ENCODE peak calls at places on chromosomes 5 and 9, in ten cellular contexts. V is K562; E is amygdala; J is effector memory CD8-positive, alpha-beta T cell; R is MCF 10A; Z is occipital lobe; M is psoas muscle; Q is foreskin fibroblast; C is EL; N is activated T-helper 1 cell treated with anti-CD3 and anti-CD28 coated beads, Interleukin-12 subunit alpha, Interleukin-12 subunit beta, Interleukin-2, Interleukin-4 antibody, amounts not matched to agents 30 ng/mL and 10 ng/mL and 1 ng/mL, durations not matched to agents 14 hours and 24 hours and 36 hours. U is an unnamed sample.

GRCh38 chr5:177362871-177363507 is 5.3 kb downstream of the RGS14 start:
- DNase-seq in V (peak), E (no peak), J (peak), R (peak), Z (no peak), M (peak), Q (peak), C (peak), N (peak), U (peak)

GRCh38 chr9:127548352-127548878 is 63.7 kb upstream of the STXBP1 start:
- DNase-seq in V (no peak), E (no peak), J (no peak), R (no peak), Z (no peak), M (no peak), Q (no peak), C (no peak), N (no peak), U (no peak)

GRCh38 chr5:170315154-170315553 is 17.6 kb upstream of the LCP2 start:
- DNase-seq in V (peak), E (peak), J (no peak), R (no peak), Z (peak), M (peak), Q (no peak), C (no peak), N (no peak), U (no peak)

GRCh38 chr5:39850291-39850690 is 425.5 kb upstream of the DAB2 start:
- DNase-seq in V (no peak), E (no peak), J (no peak), R (no peak), Z (no peak), M (no peak), Q (no peak), C (no peak), N (no peak), U (no peak)

GRCh38 chr9:115650768-115651167 is 502.8 kb upstream of the PAPPA start:
- DNase-seq in V (no peak), E (no peak), J (no peak), R (no peak), Z (no peak), M (no peak), Q (peak), C (peak), N (no peak), U (no peak)

GRCh38 chr9:38003946-38004808 is 64.8 kb downstream of the SHB start:
- DNase-seq in V (no peak), E (no peak), J (no peak), R (no peak), Z (no peak), M (no peak), Q (no peak), C (no peak), N (no peak), U (no peak)

GRCh38 chr5:19988447-19988846 is 447 bp upstream of the CDH18 start:
- DNase-seq in V (no peak), E (no peak), J (no peak), R (no peak), Z (no peak), M (no peak), Q (no peak), C (peak), N (no peak), U (no peak)

GRCh38 chr5:126301056-126301455 is 122.2 kb upstream of the GRAMD2B start:
- DNase-seq in V (no peak), E (no peak), J (no peak), R (no peak), Z (no peak), M (no peak), Q (no peak), C (no peak), N (no peak), U (no peak)

GRCh38 chr9:129225201-129225778 is 47.2 kb upstream of the IER5L start:
- DNase-seq in V (no peak), E (no peak), J (no peak), R (no peak), Z (no peak), M (peak), Q (no peak), C (no peak), N (no peak), U (no peak)

GRCh38 chr5:172769598-172770373 is 1.2 kb downstream of the DUSP1 start:
- DNase-seq in V (no peak), E (no peak), J (peak), R (peak), Z (no peak), M (peak), Q (no peak), C (peak), N (no peak), U (peak)

GRCh38 chr9:16337322-16338029 is 533.0 kb downstream of the BNC2 start:
- DNase-seq in V (no peak), E (no peak), J (no peak), R (peak), Z (no peak), M (no peak), Q (peak), C (peak), N (no peak), U (no peak)

GRCh38 chr9:108956627-108957026 is 22.4 kb downstream of the ABITRAM start:
- DNase-seq in V (no peak), E (no peak), J (no peak), R (no peak), Z (no peak), M (no peak), Q (no peak), C (no peak), N (no peak), U (no peak)

GRCh38 chr9:121271368-121272351 is 3.7 kb downstream of the GSN start:
- DNase-seq in V (no peak), E (no peak), J (no peak), R (no peak), Z (no peak), M (peak), Q (peak), C (peak), N (no peak), U (no peak)

GRCh38 chr9:114735732-114736131 is 53.7 kb upstream of the TEX48 start:
- DNase-seq in V (no peak), E (no peak), J (no peak), R (peak), Z (no peak), M (no peak), Q (peak), C (peak), N (no peak), U (no peak)

GRCh38 chr9:110579763-110580255 is 268 bp upstream of the SVEP1 start:
- DNase-seq in V (no peak), E (no peak), J (no peak), R (peak), Z (no peak), M (peak), Q (peak), C (peak), N (no peak), U (no peak)

GRCh38 chr5:148383564-148384388 is at the start of gene FBXO38:
- DNase-seq in V (peak), E (peak), J (peak), R (peak), Z (peak), M (peak), Q (peak), C (peak), N (peak), U (peak)

GRCh38 chr9:136494531-136495215 is 11.8 kb upstream of the SEC16A start:
- DNase-seq in V (no peak), E (no peak), J (no peak), R (no peak), Z (no peak), M (no peak), Q (no peak), C (no peak), N (no peak), U (no peak)

GRCh38 chr9:70283848-70284247 is 25.1 kb downstream of the SMC5 start:
- DNase-seq in V (no peak), E (no peak), J (no peak), R (no peak), Z (no peak), M (no peak), Q (no peak), C (no peak), N (no peak), U (no peak)

GRCh38 chr9:36461341-36461740 is 61.3 kb upstream of the RNF38 start:
- DNase-seq in V (no peak), E (no peak), J (no peak), R (no peak), Z (no peak), M (no peak), Q (no peak), C (no peak), N (no peak), U (no peak)

GRCh38 chr5:124736111-124736813 is 10.2 kb downstream of the ZNF608 start:
- DNase-seq in V (no peak), E (no peak), J (no peak), R (no peak), Z (no peak), M (no peak), Q (peak), C (peak), N (no peak), U (no peak)

GRCh38 chr9:130327070-130327780 is 61.7 kb downstream of the HMCN2 start:
- DNase-seq in V (peak), E (no peak), J (no peak), R (no peak), Z (no peak), M (no peak), Q (no peak), C (no peak), N (no peak), U (peak)

GRCh38 chr5:126837907-126838539 is 61.1 kb downstream of the LMNB1 start:
- DNase-seq in V (peak), E (no peak), J (no peak), R (peak), Z (no peak), M (no peak), Q (peak), C (no peak), N (no peak), U (peak)

GRCh38 chr9:133758228-133758627 is 20.1 kb upstream of the SARDH start:
- DNase-seq in V (no peak), E (no peak), J (no peak), R (no peak), Z (no peak), M (no peak), Q (no peak), C (no peak), N (no peak), U (no peak)

GRCh38 chr9:110320651-110321050 is 17.0 kb downstream of the TXNDC8 start:
- DNase-seq in V (no peak), E (no peak), J (no peak), R (no peak), Z (no peak), M (no peak), Q (no peak), C (peak), N (no peak), U (no peak)

GRCh38 chr9:114088571-114089170 is 10.4 kb downstream of the KIF12 start:
- DNase-seq in V (no peak), E (no peak), J (no peak), R (no peak), Z (no peak), M (no peak), Q (no peak), C (no peak), N (no peak), U (no peak)

GRCh38 chr5:147576646-147577535 is 67.0 kb upstream of the DPYSL3 start:
- DNase-seq in V (peak), E (no peak), J (peak), R (peak), Z (no peak), M (peak), Q (no peak), C (peak), N (peak), U (peak)

GRCh38 chr5:92467695-92468094 is 1084.6 kb upstream of the ARRDC3 start:
- DNase-seq in V (no peak), E (no peak), J (no peak), R (no peak), Z (no peak), M (no peak), Q (no peak), C (no peak), N (no peak), U (no peak)

GRCh38 chr5:122500245-122501086 is 188.4 kb downstream of the SNCAIP start:
- DNase-seq in V (peak), E (no peak), J (no peak), R (peak), Z (no peak), M (peak), Q (peak), C (peak), N (no peak), U (peak)